ENCODE peak calls at places on chromosome 10, in four cellular contexts. B, N, E and L are unnamed samples.

GRCh38 chr10:69337312-69338132 is 59.2 kb downstream of the HK1 start:
- DNase-seq in B (peak; percentile 34), N (no peak), E (no peak), L (no peak)

GRCh38 chr10:11373626-11374310 is 237.7 kb downstream of the USP6NL start:
- DNase-seq in B (no peak), N (no peak), E (no peak), L (no peak)

GRCh38 chr10:105468769-105469168 is 827.7 kb downstream of the SORCS3 start:
- DNase-seq in B (no peak), N (no peak), E (no peak), L (no peak)

GRCh38 chr10:86163522-86164215 is 202.9 kb downstream of the GRID1 start:
- DNase-seq in B (no peak), N (no peak), E (no peak), L (peak; percentile 48)

GRCh38 chr10:52250562-52250961 is 63.5 kb upstream of the DKK1 start:
- DNase-seq in B (no peak), N (no peak), E (no peak), L (no peak)

GRCh38 chr10:7485267-7485601 is 74.4 kb upstream of the SFMBT2 start:
- DNase-seq in B (no peak), N (no peak), E (no peak), L (no peak)

GRCh38 chr10:102650655-102651454 is 6.6 kb downstream of the TRIM8 start:
- DNase-seq in B (no peak), N (no peak), E (no peak), L (no peak)

GRCh38 chr10:103884681-103885139 is 29.3 kb upstream of the SH3PXD2A start:
- DNase-seq in B (peak; percentile 70), N (peak; percentile 54), E (no peak), L (peak; percentile 53)

GRCh38 chr10:61067683-61068336 is 123.8 kb upstream of the RHOBTB1 start:
- DNase-seq in B (no peak), N (no peak), E (no peak), L (no peak)

GRCh38 chr10:31693499-31693898 is 235.1 kb downstream of the ARHGAP12 start:
- DNase-seq in B (no peak), N (no peak), E (no peak), L (no peak)

GRCh38 chr10:26855186-26855585 is 5.6 kb downstream of the ABI1 start:
- DNase-seq in B (peak; percentile 58), N (no peak), E (no peak), L (no peak)

GRCh38 chr10:97816609-97817008 is 33.0 kb upstream of the GOLGA7B start:
- DNase-seq in B (no peak), N (no peak), E (no peak), L (no peak)

GRCh38 chr10:56116684-56117083 is 244.4 kb downstream of the ZWINT start:
- DNase-seq in B (no peak), N (no peak), E (no peak), L (peak; percentile 2)

GRCh38 chr10:13851906-13852305 is 265.1 kb downstream of the PRPF18 start:
- DNase-seq in B (no peak), N (no peak), E (no peak), L (no peak)

GRCh38 chr10:114767589-114768393 is 53.8 kb upstream of the FHIP2A start:
- DNase-seq in B (no peak), N (no peak), E (no peak), L (no peak)

GRCh38 chr10:61458031-61458430 is 4.8 kb upstream of the TMEM26 start:
- DNase-seq in B (no peak), N (no peak), E (no peak), L (no peak)

GRCh38 chr10:60932756-60933155 is 11.2 kb downstream of the RHOBTB1 start:
- DNase-seq in B (no peak), N (no peak), E (no peak), L (no peak)

GRCh38 chr10:31004611-31005193 is 27.0 kb downstream of the ZNF438 start:
- DNase-seq in B (peak; percentile 97), N (no peak), E (no peak), L (no peak)

GRCh38 chr10:44898665-44899064 is 12.5 kb upstream of the TMEM72 start:
- DNase-seq in B (no peak), N (no peak), E (no peak), L (no peak)

GRCh38 chr10:92747600-92747999 is 57.8 kb downstream of the HHEX start:
- DNase-seq in B (no peak), N (no peak), E (no peak), L (peak; percentile 47)

GRCh38 chr10:104139221-104139620 is 17.2 kb downstream of the SFR1 start:
- DNase-seq in B (no peak), N (peak; percentile 8), E (no peak), L (no peak)

GRCh38 chr10:52598936-52599335 is 173.6 kb downstream of the MBL2 start:
- DNase-seq in B (no peak), N (no peak), E (no peak), L (no peak)

DNA sequence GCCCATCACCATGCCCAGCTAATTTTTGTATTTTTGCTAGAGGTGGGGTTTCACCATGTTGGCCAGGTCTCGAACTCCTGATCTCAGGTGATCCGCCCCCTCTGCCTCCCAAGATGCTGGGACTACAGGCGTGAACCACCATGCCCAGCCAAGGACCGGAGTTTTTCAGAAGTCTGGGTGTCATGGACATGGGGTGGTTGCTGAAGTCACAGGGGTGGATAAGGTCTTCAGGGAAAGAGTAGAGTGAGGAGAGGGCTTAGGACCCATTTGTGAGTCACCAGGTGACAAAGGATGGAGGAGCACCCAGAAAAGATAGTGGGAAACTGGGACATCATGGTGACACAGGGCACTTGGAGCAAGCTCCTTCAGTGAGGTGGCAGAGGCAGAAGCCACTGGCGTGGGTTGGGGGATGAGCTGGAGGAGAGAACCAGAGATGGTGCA is 2.8 kb upstream of the GPRIN2 start:
- DNase-seq in B (no peak), N (no peak), E (no peak), L (no peak)
- TF ChIP-seq MYC in B (no peak), N (no peak), E (no peak), L (no peak)

GRCh38 chr10:18665079-18665478 is 5.8 kb downstream of the ARL5B start:
- DNase-seq in B (no peak), N (no peak), E (no peak), L (no peak)

GRCh38 chr10:18658301-18658991 is 785 bp upstream of the ARL5B start:
- DNase-seq in B (peak; percentile 44), N (peak; percentile 23), E (peak; percentile 43), L (peak; percentile 57)

GRCh38 chr10:18659784-18660561 is 742 bp downstream of the ARL5B start:
- DNase-seq in B (no peak), N (peak; percentile 65), E (peak; percentile 23), L (peak; percentile 27)

GRCh38 chr10:18660816-18661431 is 1.7 kb downstream of the ARL5B start:
- DNase-seq in B (no peak), N (no peak), E (no peak), L (no peak)

DNA sequence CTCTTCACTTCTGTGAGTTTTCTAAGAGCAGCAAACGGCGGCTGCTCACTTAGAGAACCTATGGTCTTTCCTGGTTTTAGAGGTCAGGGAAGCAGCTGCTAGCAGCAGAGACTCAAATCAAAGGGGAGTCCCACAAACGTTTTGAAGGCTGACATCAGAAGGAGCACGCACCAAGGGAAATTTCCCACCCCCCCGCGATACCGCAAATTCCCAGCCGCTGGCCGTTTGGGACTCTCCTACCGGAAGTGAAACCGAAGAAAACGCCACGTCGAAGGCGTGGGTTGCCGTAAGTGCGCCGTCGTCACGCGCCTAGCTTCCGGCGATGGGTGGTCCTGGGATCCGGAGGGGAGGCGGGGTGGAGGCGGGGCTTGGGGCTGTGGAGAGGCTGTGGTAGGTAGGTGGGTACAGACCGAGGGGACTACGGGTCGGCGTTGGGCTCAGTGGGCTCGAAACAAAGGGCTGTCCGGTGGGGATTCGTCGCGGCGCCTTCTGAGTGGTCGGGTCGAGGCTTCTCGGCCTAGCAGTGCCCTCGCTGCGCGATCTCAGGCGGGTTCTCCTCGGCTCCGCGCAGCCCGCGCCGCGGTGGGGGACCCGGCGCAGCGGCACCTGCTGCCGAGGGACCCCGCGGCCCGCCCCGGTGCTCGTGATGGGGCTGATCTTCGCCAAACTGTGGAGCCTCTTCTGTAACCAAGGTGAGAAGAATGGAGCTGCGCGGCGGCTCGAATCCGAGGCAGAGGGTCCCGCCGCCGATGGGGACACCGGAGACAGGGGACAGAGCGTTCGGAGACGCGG is at the start of gene ARL5B:
- DNase-seq in B (peak; percentile 98), N (peak; percentile 98), E (peak; percentile 92), L (peak; percentile 95)
- TF ChIP-seq EZH2 in B (no peak), N (no peak), E (no peak), L (no peak)

GRCh38 chr10:95784279-95784913 is 28.4 kb downstream of the ENTPD1 start:
- DNase-seq in B (no peak), N (no peak), E (no peak), L (no peak)

GRCh38 chr10:95783741-95784140 is 27.8 kb downstream of the ENTPD1 start:
- DNase-seq in B (no peak), N (no peak), E (peak; percentile 94), L (no peak)

GRCh38 chr10:95785317-95785716 is 29.4 kb downstream of the ENTPD1 start:
- DNase-seq in B (no peak), N (no peak), E (peak; percentile 89), L (no peak)

GRCh38 chr10:95787447-95787846 is 31.5 kb downstream of the ENTPD1 start:
- DNase-seq in B (no peak), N (no peak), E (no peak), L (no peak)

DNA sequence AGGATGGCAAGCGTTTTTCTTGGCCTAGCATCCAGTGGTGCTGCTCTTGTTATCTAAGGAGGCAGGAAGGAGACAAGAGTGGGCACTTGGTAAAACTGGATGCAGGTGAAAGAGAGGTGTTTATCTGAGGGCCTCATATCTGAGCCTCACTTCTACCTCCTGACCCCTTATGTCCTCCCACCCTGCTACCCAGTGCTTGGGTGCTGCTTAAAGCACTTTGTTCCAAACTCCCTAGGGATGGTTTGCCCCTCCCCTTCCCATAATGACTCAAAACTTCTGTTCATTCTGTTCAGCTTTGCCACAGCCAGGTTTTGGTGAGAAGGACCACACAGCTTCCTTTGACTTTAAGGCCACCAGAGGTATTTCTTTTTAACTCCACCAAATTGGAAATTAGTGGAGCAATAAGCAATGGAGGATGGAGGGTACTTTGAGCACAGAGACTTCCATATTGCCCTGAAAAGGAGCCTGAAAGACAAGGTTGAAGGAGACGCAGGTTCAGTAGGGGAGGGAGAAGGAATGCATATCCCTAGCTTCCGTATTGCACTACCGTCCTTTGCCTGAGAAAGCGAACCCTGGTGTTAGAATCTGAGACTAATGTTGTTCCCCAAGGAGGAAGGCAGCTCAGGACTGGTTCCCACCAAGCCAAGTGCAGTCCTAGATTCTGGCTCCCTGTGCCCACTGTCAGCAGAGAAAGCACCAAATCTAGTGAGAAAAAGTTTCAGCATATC is 30.1 kb downstream of the ENTPD1 start:
- DNase-seq in B (no peak), N (no peak), E (peak; percentile 77), L (no peak)
- TF ChIP-seq MYC in B (no peak), N (no peak), E (no peak), L (no peak)

DNA sequence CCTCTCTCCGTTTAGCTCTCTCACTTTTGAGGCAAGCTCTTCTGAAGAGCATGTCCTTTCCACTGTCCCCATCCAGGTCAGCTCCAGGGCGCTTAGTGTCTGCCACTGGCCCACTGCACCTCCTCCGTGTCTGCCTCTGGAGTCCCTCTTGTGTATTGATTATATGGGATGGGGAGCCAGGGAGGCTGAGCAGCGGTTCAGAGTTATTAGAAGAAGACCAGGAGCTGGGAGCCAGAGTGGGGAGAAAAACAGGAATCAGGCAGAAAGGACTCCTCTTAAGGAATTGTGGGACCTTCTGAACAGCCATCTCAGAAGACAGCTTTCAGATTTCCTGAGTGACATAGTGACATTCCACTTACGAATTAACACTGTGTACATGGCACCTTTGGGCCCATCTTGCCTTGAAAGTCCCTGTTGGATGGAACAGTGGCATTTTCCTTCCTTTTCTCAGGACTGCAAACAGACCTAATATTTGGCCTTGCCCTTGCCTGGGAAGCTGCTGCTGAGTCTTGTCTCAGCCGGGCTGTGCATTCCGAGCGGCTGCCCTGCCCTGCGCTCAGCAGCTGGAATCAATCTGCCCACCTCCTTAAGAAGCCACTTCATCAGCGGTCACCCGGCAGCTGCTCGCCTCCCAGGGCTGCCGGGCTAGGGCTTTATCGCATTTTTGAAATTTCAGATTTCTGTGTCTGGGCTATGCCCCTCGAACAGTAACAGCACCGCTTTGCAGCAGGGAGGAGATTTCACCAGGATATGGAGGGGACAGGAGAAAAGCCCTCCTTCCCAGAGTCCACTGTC is 81.1 kb upstream of the PRKG1 start:
- DNase-seq in B (no peak), N (no peak), E (no peak), L (no peak)
- TF ChIP-seq EZH2 in B (no peak), N (no peak), E (no peak), L (no peak)